ENCODE peak calls at places on chromosome 2, in five cellular contexts. A is iPS DF 6.9, T is aorta, P is MM.1S, S is esophagus squamous epithelium. K is an unnamed sample. For H3K4me1, the result is how much of the 10 kb centered on the place peaks cover.

GRCh38 chr2:96140941-96141623 is 2.8 kb upstream of the ASTL start:
- DNase-seq in A (no peak), T (peak), P (no peak), S (no peak), K (no peak)

GRCh38 chr2:173829727-173830126 is 135.4 kb downstream of the SP3 start:
- DNase-seq in A (no peak), T (no peak), P (no peak), S (no peak), K (no peak)

GRCh38 chr2:118817469-118817868 is 30.0 kb downstream of the EN1 start:
- DNase-seq in A (no peak), T (no peak), P (no peak), S (no peak), K (no peak)

GRCh38 chr2:195612515-195613495 is 44.2 kb upstream of the SLC39A10 start:
- DNase-seq in A (peak), T (no peak), P (no peak), S (no peak), K (no peak)

GRCh38 chr2:64685430-64685829 is 31.7 kb upstream of the SERTAD2 start:
- DNase-seq in A (no peak), T (no peak), P (no peak), S (no peak), K (no peak)

GRCh38 chr2:133788391-133788790 is 220.1 kb upstream of the NCKAP5 start:
- DNase-seq in A (no peak), T (no peak), P (no peak), S (no peak), K (no peak)

GRCh38 chr2:234102112-234102511 is 51.6 kb downstream of the SPP2 start:
- DNase-seq in A (no peak), T (no peak), P (peak), S (no peak), K (no peak)

GRCh38 chr2:98932164-98932563 is 3.9 kb downstream of the CRACDL start:
- DNase-seq in A (no peak), T (no peak), P (no peak), S (no peak), K (no peak)

GRCh38 chr2:16204251-16204650 is 263.9 kb downstream of the MYCN start:
- DNase-seq in A (no peak), T (no peak), P (no peak), S (no peak), K (no peak)

GRCh38 chr2:12685145-12685544 is 31.6 kb upstream of the TRIB2 start:
- DNase-seq in A (no peak), T (no peak), P (no peak), S (no peak), K (no peak)

GRCh38 chr2:148552675-148553331 is 91.7 kb upstream of the EPC2 start:
- DNase-seq in A (no peak), T (no peak), P (peak), S (no peak), K (no peak)

GRCh38 chr2:25043241-25043867 is 1.5 kb downstream of the EFR3B start:
- DNase-seq in A (no peak), T (peak), P (no peak), S (no peak), K (peak)

GRCh38 chr2:177989029-177989885 is 83.3 kb downstream of the PDE11A start:
- DNase-seq in A (no peak), T (no peak), P (no peak), S (no peak), K (no peak)

GRCh38 chr2:213152065-213152794 is 818 bp upstream of the IKZF2 start:
- DNase-seq in A (peak), T (peak), P (peak), S (no peak), K (peak)

GRCh38 chr2:68806511-68807109 is 64.6 kb downstream of the BMP10 start:
- DNase-seq in A (no peak), T (no peak), P (no peak), S (no peak), K (no peak)

GRCh38 chr2:240249423-240250149 is 109.1 kb upstream of the OTOS start:
- DNase-seq in A (no peak), T (peak), P (no peak), S (no peak), K (no peak)

GRCh38 chr2:2271471-2271941 is 59.6 kb downstream of the MYT1L start:
- DNase-seq in A (no peak), T (no peak), P (no peak), S (no peak), K (no peak)

GRCh38 chr2:164495491-164496223 is 125.6 kb downstream of the GRB14 start:
- DNase-seq in A (peak), T (no peak), P (no peak), S (no peak), K (no peak)

GRCh38 chr2:25343187-25343825 is 1.6 kb upstream of the DNMT3A start:
- DNase-seq in A (no peak), T (no peak), P (no peak), S (no peak), K (no peak)

GRCh38 chr2:53442783-53443182 is 324.8 kb upstream of the CHAC2 start:
- DNase-seq in A (no peak), T (no peak), P (peak), S (no peak), K (no peak)

GRCh38 chr2:166417669-166418068 is 41.9 kb upstream of the SCN9A start:
- DNase-seq in A (no peak), T (no peak), P (peak), S (no peak), K (no peak)

GRCh38 chr2:11398710-11399109 is 54.3 kb upstream of the ROCK2 start:
- DNase-seq in A (no peak), T (no peak), P (no peak), S (no peak), K (no peak)

GRCh38 chr2:45944075-45944474 is 292.6 kb downstream of the PRKCE start:
- DNase-seq in A (no peak), T (no peak), P (no peak), S (no peak), K (no peak)

GRCh38 chr2:118696786-118697465 is 150.5 kb downstream of the EN1 start:
- DNase-seq in A (no peak), T (no peak), P (no peak), S (no peak), K (no peak)

GRCh38 chr2:148527488-148528340 is 116.8 kb upstream of the EPC2 start:
- DNase-seq in A (no peak), T (no peak), P (no peak), S (no peak), K (no peak)

GRCh38 chr2:95274291-95275150 is at the start of gene PROM2:
- DNase-seq in A (peak), T (peak), P (no peak), S (no peak), K (no peak)

GRCh38 chr2:69997296-69998184 is 36.1 kb upstream of the ASPRV1 start:
- DNase-seq in A (no peak), T (peak), P (no peak), S (no peak), K (no peak)

GRCh38 chr2:160376576-160376975 is 117.0 kb downstream of the RBMS1 start:
- DNase-seq in A (no peak), T (no peak), P (no peak), S (no peak), K (no peak)
- H3K4me1 ChIP-seq in A (under half), T (under half), P (under half), S (half or more), K (half or more)

GRCh38 chr2:38722271-38723115 is 28.7 kb downstream of the SRSF7 start:
- DNase-seq in A (no peak), T (no peak), P (peak), S (no peak), K (no peak)

GRCh38 chr2:38728694-38729093 is 22.5 kb downstream of the SRSF7 start:
- DNase-seq in A (no peak), T (no peak), P (no peak), S (no peak), K (no peak)

GRCh38 chr2:38719706-38720105 is 31.5 kb downstream of the SRSF7 start:
- DNase-seq in A (no peak), T (no peak), P (no peak), S (no peak), K (no peak)

GRCh38 chr2:38720613-38721241 is 30.4 kb downstream of the SRSF7 start:
- DNase-seq in A (no peak), T (peak), P (peak), S (peak), K (no peak)

GRCh38 chr2:38723173-38723572 is 28.0 kb downstream of the SRSF7 start:
- DNase-seq in A (no peak), T (no peak), P (peak), S (no peak), K (no peak)
- H3K27ac ChIP-seq in A (no peak), T (no peak), P (peak), S (no peak), K (no peak)

GRCh38 chr2:207830778-207831549 is 61.3 kb upstream of the FZD5 start:
- DNase-seq in A (no peak), T (no peak), P (no peak), S (no peak), K (no peak)

GRCh38 chr2:207825033-207825957 is 55.6 kb upstream of the FZD5 start:
- DNase-seq in A (no peak), T (no peak), P (no peak), S (no peak), K (no peak)

GRCh38 chr2:207825958-207826330 is 56.2 kb upstream of the FZD5 start:
- DNase-seq in A (no peak), T (no peak), P (no peak), S (no peak), K (no peak)

GRCh38 chr2:207831569-207832248 is 62.0 kb upstream of the FZD5 start:
- DNase-seq in A (no peak), T (no peak), P (no peak), S (no peak), K (no peak)

DNA sequence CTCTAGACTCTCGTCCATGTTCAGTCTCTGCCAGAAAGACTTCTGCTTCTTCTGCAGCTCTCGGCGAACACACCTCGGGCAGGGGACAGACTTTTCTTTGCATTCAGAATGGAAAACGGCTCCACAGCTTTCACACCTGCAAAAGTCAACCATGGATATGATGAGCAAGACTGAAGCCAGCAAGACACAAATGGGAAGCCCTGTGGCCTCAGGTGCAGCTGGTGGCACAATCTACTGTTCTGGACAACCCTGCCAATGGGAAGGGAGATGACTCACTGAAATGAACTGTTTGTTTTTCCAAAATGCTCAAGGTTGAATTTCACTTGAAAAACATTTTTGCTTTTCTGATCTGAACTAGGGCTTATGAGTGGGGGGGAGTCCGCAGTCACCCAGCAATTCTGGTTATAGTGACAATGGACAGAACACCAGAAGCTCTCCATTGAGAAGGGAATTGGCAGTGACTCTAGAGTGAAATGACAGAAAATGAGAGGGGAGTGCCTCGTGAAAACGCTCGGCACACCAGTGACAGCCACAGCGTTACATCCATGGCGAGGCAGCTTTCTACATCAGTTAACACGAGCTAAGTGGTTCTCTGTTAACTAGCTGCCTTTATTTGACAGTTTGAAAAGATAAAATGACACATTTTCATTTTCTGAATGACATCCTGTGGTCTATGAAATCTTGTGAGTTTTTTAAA is 58.8 kb upstream of the FZD5 start:
- DNase-seq in A (no peak), T (no peak), P (no peak), S (no peak), K (no peak)
- H3K4me1 ChIP-seq in A (under half), T (under half), P (under half), S (under half), K (under half)

DNA sequence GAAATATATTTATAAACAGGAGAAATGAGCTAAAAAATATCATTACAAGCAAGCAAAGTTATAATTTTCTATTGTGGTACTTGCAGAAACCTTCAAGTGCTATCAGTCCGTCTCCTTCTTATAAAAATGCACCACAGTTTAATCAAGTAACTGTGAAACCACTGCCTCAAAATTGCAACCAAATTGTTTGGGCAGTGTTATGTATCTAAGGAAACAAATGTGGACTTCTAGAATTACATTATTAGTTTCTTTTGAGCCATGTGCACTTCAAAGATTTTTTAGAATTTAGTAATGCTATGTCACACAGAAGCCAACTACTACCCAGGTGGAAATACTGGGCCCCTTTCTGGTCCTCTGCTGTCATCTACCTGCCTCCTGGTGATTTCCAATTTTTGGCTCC is 495.6 kb downstream of the NYAP2 start:
- DNase-seq in A (no peak), T (no peak), P (no peak), S (no peak), K (no peak)
- H3K27ac ChIP-seq in A (no peak), T (no peak), P (no peak), S (no peak), K (no peak)

DNA sequence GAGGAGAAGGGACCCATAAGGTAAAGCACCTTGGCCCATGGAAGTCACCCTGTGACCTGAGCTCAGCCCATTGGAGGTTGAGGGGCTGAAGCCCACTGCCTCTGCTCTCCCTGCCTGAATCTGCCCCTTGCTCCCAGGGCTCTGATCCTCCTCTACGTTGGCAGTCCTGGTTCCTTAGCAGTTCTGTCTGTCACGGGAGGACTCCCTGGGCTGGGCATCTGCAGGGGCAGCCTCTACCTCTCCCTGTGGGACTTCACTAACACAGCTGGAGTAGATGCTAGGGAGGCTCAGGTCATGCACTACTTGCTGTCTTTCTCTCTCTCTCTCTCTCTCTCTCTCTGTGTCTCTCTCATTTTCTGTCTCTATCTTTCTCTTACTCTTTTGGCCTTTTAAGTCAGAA is 8.7 kb downstream of the GYPC start:
- DNase-seq in A (no peak), T (no peak), P (no peak), S (no peak), K (no peak)
- H3K4me1 ChIP-seq in A (under half), T (under half), P (under half), S (half or more), K (half or more)

DNA sequence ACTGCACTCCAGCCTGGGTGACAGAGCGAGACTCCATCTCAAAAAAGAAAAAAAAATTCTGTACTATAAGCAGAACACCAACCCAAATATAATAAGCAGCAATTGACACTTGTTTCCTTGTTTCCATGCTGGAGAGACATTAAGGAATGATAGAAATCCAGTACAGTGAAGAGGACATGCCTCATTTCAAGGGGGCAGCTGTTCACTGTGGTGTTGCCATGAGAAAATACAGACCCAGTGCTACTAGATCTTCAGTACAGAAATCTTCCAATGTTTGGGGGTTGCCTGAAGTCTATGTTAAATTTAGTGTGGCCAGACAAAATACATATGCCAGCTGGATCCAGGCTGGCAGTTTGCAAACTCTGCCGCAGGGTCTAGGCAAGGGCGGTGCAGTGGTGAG is 6.3 kb upstream of the TMSB10 start:
- DNase-seq in A (no peak), T (no peak), P (no peak), S (no peak), K (no peak)
- H3K27ac ChIP-seq in A (no peak), T (no peak), P (no peak), S (peak), K (no peak)

GRCh38 chr2:100642425-100642824 is 79.6 kb downstream of the PDCL3 start:
- DNase-seq in A (no peak), T (no peak), P (no peak), S (no peak), K (no peak)

GRCh38 chr2:100643459-100643858 is 80.7 kb downstream of the PDCL3 start:
- DNase-seq in A (no peak), T (no peak), P (no peak), S (no peak), K (no peak)

GRCh38 chr2:100647709-100648108 is 84.9 kb downstream of the PDCL3 start:
- DNase-seq in A (no peak), T (no peak), P (no peak), S (no peak), K (no peak)

GRCh38 chr2:100643906-100644501 is 81.2 kb downstream of the PDCL3 start:
- DNase-seq in A (no peak), T (no peak), P (no peak), S (no peak), K (no peak)

GRCh38 chr2:100646039-100646438 is 83.2 kb downstream of the PDCL3 start:
- DNase-seq in A (no peak), T (no peak), P (no peak), S (no peak), K (no peak)
- H3K4me1 ChIP-seq in A (under half), T (under half), P (under half), S (under half), K (half or more)

DNA sequence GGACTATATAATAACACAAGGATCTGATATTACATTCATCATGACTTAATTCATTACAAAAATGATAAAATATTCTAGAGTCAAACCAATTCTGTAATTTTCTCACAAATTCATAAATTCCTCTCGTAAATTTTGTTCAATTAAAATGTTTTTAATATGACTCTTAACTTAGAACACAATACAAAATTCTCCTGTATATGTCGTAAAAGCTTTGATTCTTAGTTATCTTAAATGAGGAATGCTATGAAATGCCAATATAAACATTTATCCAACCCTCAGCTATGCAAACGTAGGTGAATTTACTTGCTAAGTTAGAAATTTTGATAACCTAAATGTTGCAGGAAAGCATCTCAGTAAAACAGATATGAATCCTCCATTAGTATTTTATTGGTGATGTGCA is 28.9 kb downstream of the ARHGAP15 start:
- DNase-seq in A (no peak), T (no peak), P (no peak), S (no peak), K (no peak)
- H3K27ac ChIP-seq in A (no peak), T (no peak), P (no peak), S (no peak), K (no peak)

DNA sequence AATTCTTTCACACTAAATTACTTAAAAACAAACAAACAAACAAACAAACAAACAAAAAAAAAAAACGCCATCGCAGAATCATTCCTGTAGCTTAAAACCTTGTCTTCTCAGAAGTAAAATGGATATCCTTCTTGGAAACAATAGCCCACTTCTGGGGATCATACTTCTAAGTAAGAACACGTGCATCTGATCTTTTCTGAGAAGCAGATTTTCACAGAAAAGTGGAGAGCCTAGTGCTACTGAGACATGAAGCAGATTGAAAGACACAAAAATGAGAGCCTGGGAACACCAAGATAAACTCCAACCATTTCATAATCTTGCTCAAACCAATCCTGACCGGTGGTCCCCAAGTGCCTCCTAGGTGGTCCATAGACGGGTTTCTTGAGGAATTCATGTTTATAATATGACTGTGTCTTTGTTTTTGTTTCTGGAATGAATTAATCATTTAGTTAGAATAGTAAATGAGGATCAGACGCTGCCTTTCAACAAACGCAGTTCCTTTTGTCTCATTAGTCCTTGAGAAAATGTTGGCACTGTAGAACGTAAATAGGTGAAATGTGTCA is 191.1 kb downstream of the IRS1 start:
- DNase-seq in A (no peak), T (no peak), P (no peak), S (no peak), K (no peak)
- H3K4me1 ChIP-seq in A (under half), T (under half), P (under half), S (under half), K (under half)

K was measured in CD8-positive, alpha-beta memory T cell.